ENCODE peak calls at places on chromosomes 7 and 10, in ten cellular contexts. Y is uterus; D is IMR-90; R is PC-3; Z is stomach; M is A549; A is ascending aorta; W is B cell; O is bronchial epithelial cell; X is CD4-positive, alpha-beta T cell. T is an unnamed sample.
A peak's percentile ranks its signal among the peaks of the same experiment; 100 is the strongest.

GRCh38 chr7:134317434-134317833 is 704 bp upstream of the SLC35B4 start:
- DNase-seq in Y (no peak), D (no peak), R (peak; percentile 21), Z (no peak), M (no peak), A (no peak), W (no peak), O (no peak), X (no peak), T (no peak)

GRCh38 chr10:131094406-131095108 is 217.0 kb downstream of the TCERG1L start:
- DNase-seq in Y (peak; percentile 59), D (no peak), R (peak; percentile 3), Z (no peak), M (no peak), A (no peak), W (no peak), O (peak; percentile 47), X (no peak), T (no peak)

GRCh38 chr10:75957321-75957720 is 525.9 kb downstream of the LRMDA start:
- DNase-seq in Y (no peak), D (no peak), R (no peak), Z (no peak), M (no peak), A (no peak), W (no peak), O (no peak), X (no peak), T (no peak)

GRCh38 chr10:47361293-47361692 is 13.1 kb downstream of the RBP3 start:
- DNase-seq in Y (no peak), D (peak; percentile 16), R (peak; percentile 56), Z (peak; percentile 38), M (peak; percentile 41), A (peak; percentile 45), W (no peak), O (peak; percentile 34), X (no peak), T (peak; percentile 72)

GRCh38 chr7:128092221-128092620 is 61.0 kb upstream of the LRRC4 start:
- DNase-seq in Y (no peak), D (no peak), R (no peak), Z (peak; percentile 36), M (no peak), A (no peak), W (no peak), O (no peak), X (no peak), T (no peak)

GRCh38 chr10:124351481-124352220 is 67.1 kb downstream of the OAT start:
- DNase-seq in Y (no peak), D (no peak), R (no peak), Z (peak; percentile 34), M (no peak), A (no peak), W (no peak), O (no peak), X (no peak), T (no peak)

GRCh38 chr10:86388119-86388704 is 21.6 kb upstream of the GRID1 start:
- DNase-seq in Y (no peak), D (no peak), R (no peak), Z (no peak), M (no peak), A (no peak), W (no peak), O (no peak), X (no peak), T (no peak)

GRCh38 chr7:113953553-113953952 is 34.7 kb upstream of the PPP1R3A start:
- DNase-seq in Y (no peak), D (no peak), R (no peak), Z (no peak), M (no peak), A (no peak), W (no peak), O (no peak), X (no peak), T (no peak)

GRCh38 chr10:119116326-119116951 is 12.5 kb downstream of the DENND10 start:
- DNase-seq in Y (no peak), D (no peak), R (no peak), Z (no peak), M (no peak), A (no peak), W (no peak), O (no peak), X (no peak), T (no peak)

GRCh38 chr7:1758417-1758858 is 88.4 kb downstream of the ELFN1 start:
- DNase-seq in Y (no peak), D (peak; percentile 25), R (peak; percentile 68), Z (no peak), M (peak; percentile 40), A (no peak), W (no peak), O (peak; percentile 18), X (no peak), T (no peak)

GRCh38 chr7:59986-60675 is 132.2 kb upstream of the FAM20C start:
- DNase-seq in Y (no peak), D (no peak), R (no peak), Z (no peak), M (no peak), A (no peak), W (no peak), O (no peak), X (no peak), T (no peak)

GRCh38 chr10:106615081-106615480 is 549.4 kb downstream of the SORCS1 start:
- DNase-seq in Y (no peak), D (peak; percentile 83), R (no peak), Z (no peak), M (no peak), A (no peak), W (no peak), O (no peak), X (no peak), T (no peak)

DNA sequence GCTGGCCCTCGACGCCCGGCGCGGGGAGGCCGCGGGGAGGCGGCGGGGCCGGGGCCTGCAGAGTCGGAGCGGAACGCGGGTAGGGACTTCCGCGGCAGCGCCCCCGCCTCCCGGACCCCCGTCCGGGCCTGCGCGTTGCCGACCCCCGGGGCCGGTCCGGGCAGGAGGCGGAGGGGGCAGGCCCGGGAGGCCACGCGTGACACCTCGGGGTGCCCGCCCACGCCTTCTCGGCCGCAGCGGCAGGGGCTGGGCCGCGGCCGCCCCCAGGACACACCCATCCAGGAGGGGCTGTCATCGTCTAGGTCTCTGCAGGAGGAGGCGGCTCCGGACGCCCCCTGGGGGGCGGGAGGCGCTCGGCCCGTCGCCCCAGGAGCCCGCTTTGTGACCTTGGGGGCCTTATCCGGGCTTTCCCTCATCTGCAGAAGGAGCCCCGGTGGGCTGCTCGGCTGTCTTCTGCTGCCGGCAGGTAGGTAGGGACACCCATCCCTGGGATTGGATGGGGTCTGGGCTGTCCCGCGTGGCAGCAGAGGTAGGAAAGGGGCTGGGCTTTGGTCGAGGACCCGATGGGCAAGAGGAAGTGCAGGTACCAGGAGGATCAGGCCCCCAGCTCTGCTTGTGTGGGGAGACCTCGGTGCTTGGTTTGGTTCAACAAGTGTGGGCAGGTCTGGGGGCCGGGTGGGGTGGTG is 569 bp downstream of the ZNF316 start:
- DNase-seq in Y (no peak), D (peak; percentile 8), R (peak; percentile 14), Z (no peak), M (peak; percentile 72), A (peak; percentile 72), W (peak; percentile 84), O (no peak), X (peak; percentile 31), T (peak; percentile 61)
- TF ChIP-seq CTCF in Y (no peak), D (peak; percentile 31), R (peak; percentile 41), Z (no peak), M (peak; percentile 32), A (no peak), W (peak; percentile 69), O (peak; percentile 28), X (peak; percentile 33), T (peak; percentile 23)

GRCh38 chr10:60869916-60870728 is 73.9 kb downstream of the RHOBTB1 start:
- DNase-seq in Y (no peak), D (no peak), R (peak; percentile 42), Z (no peak), M (no peak), A (no peak), W (no peak), O (peak; percentile 8), X (no peak), T (no peak)
- TF ChIP-seq CTCF in Y (no peak), D (no peak), R (peak; percentile 68), Z (no peak), M (peak; percentile 27), A (no peak), W (no peak), O (peak; percentile 20), X (no peak), T (no peak)

GRCh38 chr10:60733189-60733815 is 45.0 kb upstream of the CDK1 start:
- DNase-seq in Y (no peak), D (no peak), R (peak; percentile 96), Z (peak; percentile 78), M (peak; percentile 65), A (peak; percentile 63), W (peak; percentile 73), O (peak; percentile 50), X (peak; percentile 25), T (peak; percentile 64)
- TF ChIP-seq CTCF in Y (peak; percentile 69), D (peak; percentile 5), R (peak; percentile 61), Z (no peak), M (no peak), A (no peak), W (peak; percentile 68), O (peak; percentile 52), X (peak; percentile 57), T (no peak)

GRCh38 chr10:31466313-31466712 is 147.3 kb downstream of the ZEB1 start:
- DNase-seq in Y (no peak), D (no peak), R (no peak), Z (no peak), M (no peak), A (no peak), W (no peak), O (no peak), X (no peak), T (no peak)

GRCh38 chr10:31468536-31468859 is 149.5 kb downstream of the ZEB1 start:
- DNase-seq in Y (no peak), D (no peak), R (no peak), Z (no peak), M (no peak), A (no peak), W (no peak), O (no peak), X (no peak), T (no peak)

GRCh38 chr10:31464552-31464951 is 145.5 kb downstream of the ZEB1 start:
- DNase-seq in Y (no peak), D (no peak), R (no peak), Z (no peak), M (no peak), A (no peak), W (no peak), O (no peak), X (no peak), T (no peak)

DNA sequence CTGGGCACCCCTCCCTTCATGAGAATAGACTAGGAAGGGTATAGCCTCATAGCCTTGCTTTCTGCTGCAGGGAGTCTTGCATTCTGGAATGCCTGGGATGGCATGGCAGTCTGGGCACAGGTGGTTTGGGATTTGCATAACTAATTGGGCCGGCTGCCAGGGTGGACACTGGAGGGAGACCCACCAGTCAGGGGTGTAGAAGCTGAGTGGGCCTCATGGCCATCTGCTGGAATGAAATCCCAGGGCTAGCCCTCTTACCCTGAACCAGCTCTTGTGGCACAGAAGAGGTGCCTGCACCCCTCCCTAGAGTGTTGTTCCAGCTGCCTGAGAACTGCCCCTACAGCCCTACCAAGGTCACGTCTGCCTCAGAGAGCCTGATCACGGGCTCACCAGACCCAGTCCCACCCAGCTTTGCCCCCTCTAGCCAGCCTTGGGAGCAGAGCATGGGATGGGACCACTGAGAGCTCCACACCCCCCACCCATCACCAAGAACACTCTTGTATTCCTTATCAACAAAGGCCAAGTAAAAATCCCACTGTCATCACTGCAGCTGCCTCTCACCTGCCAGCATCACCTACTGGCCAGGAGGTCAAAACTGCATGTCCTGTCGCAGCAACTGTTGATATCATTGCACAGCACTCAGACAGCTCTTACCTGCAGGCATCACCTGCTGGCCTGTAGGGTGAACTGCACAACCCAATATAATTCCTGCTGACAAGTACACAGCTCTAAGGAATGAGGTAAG is 148.9 kb downstream of the ZEB1 start:
- DNase-seq in Y (no peak), D (no peak), R (peak; percentile 65), Z (peak; percentile 47), M (no peak), A (no peak), W (no peak), O (peak; percentile 68), X (no peak), T (no peak)
- TF ChIP-seq CTCF in Y (peak; percentile 15), D (peak; percentile 31), R (peak; percentile 81), Z (peak; percentile 77), M (no peak), A (no peak), W (peak; percentile 26), O (peak; percentile 97), X (no peak), T (peak; percentile 59)